ENCODE peak calls at places on chromosomes 6 and 20, in five cellular contexts. M, N, O, C and S are unnamed samples.

GRCh38 chr6:110689275-110689935 is 125.9 kb downstream of the CDK19 start:
- DNase-seq in O (peak; percentile 13), M (no peak), C (no peak), N (no peak), S (no peak)

GRCh38 chr20:5191829-5192569 is 65.2 kb downstream of the CDS2 start:
- DNase-seq in C (no peak), N (no peak), O (peak; percentile 44), M (peak; percentile 60), S (peak; percentile 83)

GRCh38 chr20:6501061-6501460 is 266.4 kb upstream of the BMP2 start:
- DNase-seq in M (no peak), O (no peak), C (no peak), N (no peak), S (no peak)

GRCh38 chr6:46465294-46466165 is 25.7 kb downstream of the RCAN2 start:
- DNase-seq in M (no peak), N (no peak), O (no peak), C (no peak), S (no peak)

GRCh38 chr20:13745784-13746183 is 38.9 kb downstream of the ESF1 start:
- DNase-seq in N (no peak), O (no peak), M (no peak), C (no peak), S (no peak)

GRCh38 chr6:162085561-162085960 is 642.0 kb downstream of the PRKN start:
- DNase-seq in C (no peak), N (no peak), O (no peak), M (no peak), S (no peak)

GRCh38 chr6:164436976-164437375 is 872.4 kb downstream of the C6orf118 start:
- DNase-seq in O (no peak), M (no peak), C (no peak), N (no peak), S (no peak)

GRCh38 chr6:111663692-111664564 is 58.2 kb upstream of the TRAF3IP2 start:
- DNase-seq in O (no peak), N (no peak), M (peak; percentile 59), C (peak; percentile 78), S (peak; percentile 94)

GRCh38 chr20:50380697-50381040 is 129.5 kb upstream of the PTPN1 start:
- DNase-seq in O (no peak), M (no peak), C (peak; percentile 62), N (peak; percentile 80), S (no peak)

GRCh38 chr6:11586574-11586973 is 49.0 kb downstream of the TMEM170B start:
- DNase-seq in N (no peak), O (no peak), M (no peak), C (no peak), S (no peak)

GRCh38 chr20:18738888-18739287 is 74.7 kb upstream of the SCP2D1 start:
- DNase-seq in C (no peak), M (no peak), O (no peak), N (no peak), S (no peak)

GRCh38 chr6:84052204-84052882 is 18.8 kb downstream of the MRAP2 start:
- DNase-seq in N (peak; percentile 90), O (no peak), C (peak; percentile 84), M (peak; percentile 53), S (peak; percentile 78)

GRCh38 chr6:53986721-53987526 is 124.3 kb upstream of the MLIP start:
- DNase-seq in C (no peak), O (no peak), M (no peak), N (no peak), S (peak; percentile 74)

GRCh38 chr20:63682384-63683139 is 13.9 kb upstream of the TNFRSF6B start:
- DNase-seq in O (no peak), M (no peak), N (peak; percentile 93), C (peak; percentile 77), S (no peak)

GRCh38 chr6:32819729-32820128 is 2.9 kb upstream of the HLA-DOB start:
- DNase-seq in C (no peak), N (no peak), O (no peak), M (no peak), S (no peak)

GRCh38 chr6:168725821-168726220 is 284.8 kb downstream of the SMOC2 start:
- DNase-seq in M (no peak), C (no peak), N (no peak), O (no peak), S (no peak)

GRCh38 chr6:128932061-128932460 is 49.1 kb downstream of the LAMA2 start:
- DNase-seq in C (no peak), O (no peak), M (no peak), N (no peak), S (no peak)

GRCh38 chr6:142014515-142014914 is 118.2 kb upstream of the GJE1 start:
- DNase-seq in M (no peak), O (no peak), C (no peak), N (no peak), S (no peak)

GRCh38 chr6:46994933-46995332 is 47.2 kb downstream of the ADGRF1 start:
- DNase-seq in C (no peak), M (no peak), O (no peak), N (no peak), S (no peak)

GRCh38 chr20:37670426-37670825 is 23.4 kb upstream of the CTNNBL1 start:
- DNase-seq in N (no peak), O (no peak), C (peak; percentile 50), M (peak; percentile 48), S (peak; percentile 90)

GRCh38 chr20:36107881-36108280 is 46.7 kb upstream of the EPB41L1 start:
- DNase-seq in C (no peak), M (no peak), O (no peak), N (no peak), S (no peak)

GRCh38 chr6:26571592-26572296 is 25.0 kb upstream of the ABT1 start:
- DNase-seq in C (peak; percentile 64), N (peak; percentile 79), M (no peak), O (peak; percentile 66), S (peak; percentile 94)

GRCh38 chr6:55902796-55903195 is 27.4 kb upstream of the BMP5 start:
- DNase-seq in M (no peak), N (no peak), C (no peak), O (no peak), S (no peak)

GRCh38 chr20:61924211-61924857 is 141.3 kb downstream of the TAF4 start:
- DNase-seq in C (peak; percentile 24), M (no peak), O (no peak), N (peak; percentile 51), S (no peak)

GRCh38 chr20:20017852-20018245 is 687 bp downstream of the NAA20 start:
- DNase-seq in M (no peak), O (peak; percentile 8), C (no peak), N (no peak), S (peak; percentile 28)

GRCh38 chr20:58596244-58597010 is 54.7 kb upstream of the STX16 start:
- DNase-seq in N (no peak), M (no peak), O (no peak), C (no peak), S (no peak)

GRCh38 chr20:13644010-13644409 is 5.3 kb upstream of the TASP1 start:
- DNase-seq in O (no peak), C (no peak), N (no peak), M (no peak), S (no peak)

GRCh38 chr6:36852481-36853147 is 13.4 kb upstream of the CPNE5 start:
- DNase-seq in M (no peak), C (no peak), O (no peak), N (no peak), S (no peak)

GRCh38 chr6:108969776-108970175 is 121.6 kb downstream of the ARMC2 start:
- DNase-seq in M (no peak), C (no peak), N (no peak), O (no peak), S (no peak)

GRCh38 chr6:117600008-117600743 is 2.1 kb downstream of the GOPC start:
- DNase-seq in M (no peak), O (no peak), C (no peak), N (no peak), S (peak; percentile 40)

GRCh38 chr6:81511423-81511822 is 241.1 kb downstream of the TENT5A start:
- DNase-seq in N (no peak), C (no peak), M (no peak), O (no peak), S (no peak)

GRCh38 chr6:106972500-106972899 is 2.0 kb downstream of the CD24 start:
- DNase-seq in M (no peak), C (no peak), O (no peak), N (no peak), S (peak; percentile 35)

GRCh38 chr20:49278817-49279676 is 1.2 kb upstream of the ZNFX1 start:
- DNase-seq in C (peak; percentile 52), M (no peak), O (no peak), N (no peak), S (peak; percentile 67)

GRCh38 chr6:11414564-11414963 is 123.0 kb upstream of the TMEM170B start:
- DNase-seq in C (no peak), N (no peak), O (no peak), M (peak; percentile 60), S (no peak)